ENCODE peak calls at places on chromosomes 5 and 9, in four cellular contexts. L is thoracic aorta, Q is psoas muscle, H is tibial artery. Y is an unnamed sample.

GRCh38 chr5:140310434-140310833 is 7.5 kb upstream of the PFDN1 start:
- DNase-seq in L (no peak), Q (no peak), H (no peak), Y (no peak)

GRCh38 chr5:111367081-111367480 is 142.9 kb downstream of the CAMK4 start:
- DNase-seq in L (no peak), Q (no peak), H (no peak), Y (no peak)

GRCh38 chr9:12748016-12748415 is 26.8 kb upstream of the LURAP1L start:
- DNase-seq in L (no peak), Q (no peak), H (no peak), Y (no peak)

GRCh38 chr5:172274951-172275753 is 8.4 kb downstream of the UBTD2 start:
- DNase-seq in L (no peak), Q (no peak), H (no peak), Y (no peak)

GRCh38 chr5:25028994-25029393 is 384.2 kb upstream of the CDH10 start:
- DNase-seq in L (no peak), Q (no peak), H (no peak), Y (no peak)

GRCh38 chr5:96816430-96816939 is 8.7 kb upstream of the ERAP1 start:
- DNase-seq in L (no peak), Q (no peak), H (no peak), Y (no peak)

GRCh38 chr5:139137703-139138102 is 60.5 kb downstream of the SIL1 start:
- DNase-seq in L (no peak), Q (peak; percentile 30), H (no peak), Y (no peak)

GRCh38 chr9:135255033-135255842 is 167.8 kb downstream of the OLFM1 start:
- DNase-seq in L (no peak), Q (peak; percentile 6), H (no peak), Y (no peak)

GRCh38 chr5:168578506-168579205 is 512 bp downstream of the PANK3 start:
- DNase-seq in L (no peak), Q (no peak), H (no peak), Y (no peak)

GRCh38 chr5:56050566-56051292 is 56.0 kb upstream of the IL6ST start:
- DNase-seq in L (no peak), Q (no peak), H (no peak), Y (no peak)

GRCh38 chr5:141477815-141478214 is 2.0 kb downstream of the PCDHGC3 start:
- DNase-seq in L (no peak), Q (no peak), H (no peak), Y (no peak)

GRCh38 chr5:177022386-177023246 is at the start of gene ZNF346:
- DNase-seq in L (peak; percentile 69), Q (peak; percentile 89), H (peak; percentile 90), Y (peak; percentile 92)

GRCh38 chr5:89069591-89069990 is 186.6 kb upstream of the MEF2C start:
- DNase-seq in L (no peak), Q (no peak), H (no peak), Y (no peak)

GRCh38 chr5:124513216-124513615 is 233.2 kb downstream of the ZNF608 start:
- DNase-seq in L (no peak), Q (no peak), H (no peak), Y (no peak)

GRCh38 chr9:134716067-134716466 is 74.5 kb downstream of the COL5A1 start:
- DNase-seq in L (no peak), Q (no peak), H (no peak), Y (no peak)

GRCh38 chr9:108684288-108685025 is 171.3 kb downstream of the ACTL7B start:
- DNase-seq in L (no peak), Q (no peak), H (no peak), Y (no peak)

GRCh38 chr5:39376293-39376714 is 12.0 kb upstream of the C9 start:
- DNase-seq in L (no peak), Q (no peak), H (no peak), Y (no peak)

GRCh38 chr9:101200852-101201251 is 172.3 kb downstream of the PLPPR1 start:
- DNase-seq in L (no peak), Q (no peak), H (no peak), Y (no peak)

GRCh38 chr5:26430323-26430722 is 608.1 kb downstream of the CDH9 start:
- DNase-seq in L (no peak), Q (no peak), H (no peak), Y (no peak)

GRCh38 chr5:150409638-150410523 is 2.8 kb downstream of the CD74 start:
- DNase-seq in L (peak; percentile 61), Q (peak; percentile 61), H (peak; percentile 87), Y (no peak)

GRCh38 chr9:112379177-112380101 is 469 bp upstream of the HSDL2 start:
- DNase-seq in L (peak; percentile 98), Q (peak; percentile 100), H (peak; percentile 99), Y (peak; percentile 100)

GRCh38 chr9:112380102-112380581 is at the start of gene HSDL2:
- DNase-seq in L (peak; percentile 8), Q (peak; percentile 59), H (peak; percentile 50), Y (peak; percentile 58)

GRCh38 chr9:112382066-112382465 is 2.2 kb downstream of the HSDL2 start:
- DNase-seq in L (no peak), Q (no peak), H (no peak), Y (no peak)

GRCh38 chr9:112382501-112383364 is 2.8 kb downstream of the HSDL2 start:
- DNase-seq in L (no peak), Q (no peak), H (no peak), Y (no peak)

DNA sequence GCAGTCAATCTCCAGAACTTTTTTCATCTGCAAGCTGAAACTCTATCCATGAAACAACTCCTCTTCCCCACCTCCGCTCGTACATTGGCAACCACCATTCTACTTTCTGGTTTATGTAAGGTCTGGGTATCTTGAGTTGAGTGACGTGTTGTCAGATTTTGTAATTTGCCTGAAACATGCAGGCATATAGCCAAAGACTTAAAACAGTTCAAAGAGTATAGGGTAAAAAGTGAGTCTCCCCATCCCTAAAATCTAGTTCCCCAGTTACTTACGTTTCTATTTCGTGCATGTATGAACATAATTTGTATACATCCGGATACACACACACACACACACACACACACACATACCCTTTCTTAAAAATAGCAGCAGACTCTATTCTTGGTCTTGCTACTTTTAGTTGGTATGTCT is 868 bp downstream of the HSDL2 start:
- DNase-seq in L (no peak), Q (no peak), H (no peak), Y (no peak)
- H3K27ac ChIP-seq in L (peak overlapping the region; percentile 96), Q (peak overlapping the region; percentile 96), H (peak overlapping the region; percentile 95), Y (peak overlapping the region; percentile 99)

GRCh38 chr9:124858330-124859046 is 3.3 kb downstream of the RPL35 start:
- DNase-seq in L (no peak), Q (no peak), H (no peak), Y (no peak)
- TF ChIP-seq CTCF in L (no peak), Q (peak; percentile 24), H (no peak), Y (no peak)

DNA sequence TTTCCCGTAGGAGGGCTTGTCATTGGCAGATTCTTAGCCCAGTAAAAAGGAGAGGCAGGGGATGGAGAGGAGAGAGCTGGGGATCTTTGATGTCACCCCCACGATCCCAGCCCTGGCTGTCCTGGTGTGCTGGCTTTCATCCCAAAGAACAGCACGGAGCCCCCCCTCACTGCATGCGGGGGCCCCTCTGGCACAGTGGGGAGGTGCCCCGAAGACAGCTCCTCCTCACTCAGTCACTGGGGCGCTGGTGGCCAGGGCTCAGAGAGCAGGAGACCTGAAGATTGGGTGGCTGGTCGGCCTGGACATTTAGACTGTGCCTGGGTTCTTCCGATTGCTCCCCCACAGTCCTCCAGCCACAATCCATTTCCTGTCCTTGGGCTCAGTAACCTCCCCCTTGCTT is 207.5 kb downstream of the MELK start:
- DNase-seq in L (no peak), Q (no peak), H (no peak), Y (no peak)
- H3K27me3 ChIP-seq in L (no peaks in the 10 kb centered on the region), Q (peaks cover 59% of the 10 kb centered on the region), H (peaks cover 35% of the 10 kb centered on the region), Y (no peaks in the 10 kb centered on the region)

GRCh38 chr5:158166424-158166823 is 307.5 kb upstream of the CLINT1 start:
- DNase-seq in L (no peak), Q (no peak), H (no peak), Y (no peak)

GRCh38 chr5:158174918-158175663 is 316.1 kb upstream of the CLINT1 start:
- DNase-seq in L (peak; percentile 23), Q (peak; percentile 67), H (peak; percentile 75), Y (no peak)

GRCh38 chr5:158172005-158172404 is 313.1 kb upstream of the CLINT1 start:
- DNase-seq in L (no peak), Q (no peak), H (no peak), Y (no peak)

GRCh38 chr5:158170060-158170459 is 311.1 kb upstream of the CLINT1 start:
- DNase-seq in L (no peak), Q (no peak), H (no peak), Y (no peak)

DNA sequence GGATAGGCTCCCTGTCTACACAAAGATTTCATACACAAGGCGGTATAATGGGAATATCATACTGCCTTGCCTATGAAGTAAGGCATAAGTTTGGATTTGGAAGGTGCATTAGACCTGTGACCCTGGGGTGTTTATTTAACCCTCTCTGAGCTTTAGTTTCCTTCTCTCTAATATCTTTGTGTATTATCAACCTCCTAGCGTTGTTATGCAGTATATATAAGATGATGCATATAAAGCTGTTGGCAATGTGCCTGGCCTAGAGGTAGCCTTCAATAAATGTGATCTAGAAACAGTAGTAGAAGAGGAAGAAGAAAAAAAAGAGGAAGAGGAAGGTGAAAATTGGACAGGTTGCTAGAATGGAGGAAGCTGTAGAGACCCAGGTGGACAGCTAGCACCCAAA is 311.6 kb upstream of the CLINT1 start:
- DNase-seq in L (no peak), Q (no peak), H (no peak), Y (no peak)
- H3K27ac ChIP-seq in L (no peak overlapping the region), Q (no peak overlapping the region), H (no peak overlapping the region), Y (no peak overlapping the region)

GRCh38 chr5:10034008-10034407 is 215.7 kb downstream of the ATPSCKMT start:
- DNase-seq in L (no peak), Q (peak; percentile 24), H (no peak), Y (no peak)

GRCh38 chr5:10030219-10030831 is 219.4 kb downstream of the ATPSCKMT start:
- DNase-seq in L (no peak), Q (no peak), H (no peak), Y (no peak)

GRCh38 chr5:10036136-10036535 is 213.6 kb downstream of the ATPSCKMT start:
- DNase-seq in L (no peak), Q (no peak), H (no peak), Y (no peak)

GRCh38 chr5:10031817-10032216 is 217.9 kb downstream of the ATPSCKMT start:
- DNase-seq in L (no peak), Q (no peak), H (no peak), Y (no peak)
- TF ChIP-seq CTCF in L (no peak), Q (no peak), H (no peak), Y (no peak)

GRCh38 chr5:2251298-2251697 is 368.6 kb upstream of the IRX4 start:
- DNase-seq in L (no peak), Q (no peak), H (no peak), Y (peak; percentile 54)

GRCh38 chr5:2250365-2250950 is 367.7 kb upstream of the IRX4 start:
- DNase-seq in L (no peak), Q (no peak), H (no peak), Y (peak; percentile 31)

GRCh38 chr5:2249442-2249841 is 366.7 kb upstream of the IRX4 start:
- DNase-seq in L (no peak), Q (no peak), H (no peak), Y (no peak)

GRCh38 chr5:2253063-2253653 is 370.4 kb upstream of the IRX4 start:
- DNase-seq in L (no peak), Q (no peak), H (no peak), Y (no peak)

GRCh38 chr5:2251751-2252150 is 369.0 kb upstream of the IRX4 start:
- DNase-seq in L (no peak), Q (no peak), H (no peak), Y (peak; percentile 57)
- H3K27me3 ChIP-seq in L (no peaks in the 10 kb centered on the region), Q (no peaks in the 10 kb centered on the region), H (no peaks in the 10 kb centered on the region), Y (no peaks in the 10 kb centered on the region)